ENCODE peak calls at places on chromosome 1, in five cellular contexts. L, Z, G, W and A are unnamed samples.

GRCh38 chr1:214551436-214552173 is at the start of gene PTPN14:
- DNase-seq in L (peak; percentile 97), Z (peak; percentile 90), G (peak; percentile 97), W (no peak), A (peak; percentile 81)

GRCh38 chr1:99643021-99643779 is 2.7 kb upstream of the PALMD start:
- DNase-seq in L (no peak), Z (no peak), G (peak; percentile 65), W (no peak), A (no peak)

GRCh38 chr1:106754957-106755356 is 301.5 kb upstream of the PRMT6 start:
- DNase-seq in L (no peak), Z (no peak), G (no peak), W (no peak), A (no peak)

GRCh38 chr1:234863596-234863995 is 253.6 kb upstream of the IRF2BP2 start:
- DNase-seq in L (no peak), Z (no peak), G (peak; percentile 66), W (no peak), A (peak; percentile 45)

GRCh38 chr1:226211181-226211580 is 12.3 kb upstream of the MIXL1 start:
- DNase-seq in L (no peak), Z (no peak), G (no peak), W (no peak), A (no peak)

GRCh38 chr1:6241107-6241886 is 2.7 kb upstream of the HES3 start:
- DNase-seq in L (no peak), Z (no peak), G (no peak), W (no peak), A (no peak)

GRCh38 chr1:96520542-96520941 is 201.0 kb upstream of the PTBP2 start:
- DNase-seq in L (no peak), Z (no peak), G (peak; percentile 53), W (no peak), A (no peak)

GRCh38 chr1:20212685-20213331 is 26.5 kb upstream of the PLA2G2C start:
- DNase-seq in L (peak; percentile 72), Z (peak; percentile 48), G (peak; percentile 41), W (no peak), A (peak; percentile 75)

GRCh38 chr1:184296466-184297243 is 90.2 kb upstream of the C1orf21 start:
- DNase-seq in L (no peak), Z (peak; percentile 92), G (peak; percentile 94), W (no peak), A (peak; percentile 63)

GRCh38 chr1:92961131-92961895 is at the start of gene DIPK1A:
- DNase-seq in L (peak; percentile 83), Z (peak; percentile 79), G (peak; percentile 77), W (no peak), A (peak; percentile 67)

GRCh38 chr1:246110343-246111219 is 396.5 kb downstream of the SMYD3 start:
- DNase-seq in L (peak; percentile 92), Z (no peak), G (no peak), W (no peak), A (no peak)

GRCh38 chr1:54549181-54549924 is 1.3 kb downstream of the ACOT11 start:
- DNase-seq in L (peak; percentile 32), Z (peak; percentile 50), G (no peak), W (no peak), A (no peak)

GRCh38 chr1:183106746-183107145 is 79.3 kb upstream of the LAMC2 start:
- DNase-seq in L (peak; percentile 54), Z (no peak), G (no peak), W (no peak), A (no peak)

GRCh38 chr1:93575586-93576271 is 105.9 kb downstream of the BCAR3 start:
- DNase-seq in L (no peak), Z (peak; percentile 9), G (peak; percentile 32), W (no peak), A (no peak)

GRCh38 chr1:6162773-6163172 is 17.3 kb downstream of the CHD5 start:
- DNase-seq in L (no peak), Z (no peak), G (no peak), W (no peak), A (no peak)

GRCh38 chr1:186872356-186872755 is 43.6 kb downstream of the PLA2G4A start:
- DNase-seq in L (no peak), Z (no peak), G (no peak), W (no peak), A (no peak)

GRCh38 chr1:223845810-223846667 is at the start of gene TP53BP2:
- DNase-seq in L (peak; percentile 91), Z (peak; percentile 90), G (peak; percentile 89), W (no peak), A (peak; percentile 87)

GRCh38 chr1:204507317-204508105 is 8.7 kb upstream of the MDM4 start:
- DNase-seq in L (peak; percentile 69), Z (no peak), G (peak; percentile 57), W (no peak), A (peak; percentile 26)

GRCh38 chr1:218565333-218565732 is 220.2 kb downstream of the TGFB2 start:
- DNase-seq in L (no peak), Z (no peak), G (no peak), W (no peak), A (no peak)

GRCh38 chr1:33248244-33248643 is 8.0 kb upstream of the ZNF362 start:
- DNase-seq in L (no peak), Z (no peak), G (no peak), W (no peak), A (no peak)

GRCh38 chr1:176903474-176903873 is 261.0 kb downstream of the ASTN1 start:
- DNase-seq in L (no peak), Z (no peak), G (peak; percentile 2), W (no peak), A (no peak)

GRCh38 chr1:167594827-167595226 is 35.2 kb upstream of the RCSD1 start:
- DNase-seq in L (no peak), Z (no peak), G (no peak), W (no peak), A (no peak)

GRCh38 chr1:213019450-213019849 is 3.8 kb upstream of the ANGEL2 start:
- DNase-seq in L (no peak), Z (no peak), G (no peak), W (no peak), A (no peak)

GRCh38 chr1:3552751-3553150 is 58.6 kb downstream of the MEGF6 start:
- DNase-seq in L (no peak), Z (no peak), G (no peak), W (no peak), A (no peak)

GRCh38 chr1:203559523-203559922 is 65.6 kb downstream of the OPTC start:
- DNase-seq in L (peak; percentile 71), Z (no peak), G (peak; percentile 58), W (no peak), A (no peak)

GRCh38 chr1:232142403-232143314 is 487.3 kb downstream of the SIPA1L2 start:
- DNase-seq in L (peak; percentile 85), Z (no peak), G (peak; percentile 98), W (no peak), A (no peak)

GRCh38 chr1:194476351-194476750 is 1289.9 kb upstream of the B3GALT2 start:
- DNase-seq in L (no peak), Z (no peak), G (no peak), W (no peak), A (no peak)

DNA sequence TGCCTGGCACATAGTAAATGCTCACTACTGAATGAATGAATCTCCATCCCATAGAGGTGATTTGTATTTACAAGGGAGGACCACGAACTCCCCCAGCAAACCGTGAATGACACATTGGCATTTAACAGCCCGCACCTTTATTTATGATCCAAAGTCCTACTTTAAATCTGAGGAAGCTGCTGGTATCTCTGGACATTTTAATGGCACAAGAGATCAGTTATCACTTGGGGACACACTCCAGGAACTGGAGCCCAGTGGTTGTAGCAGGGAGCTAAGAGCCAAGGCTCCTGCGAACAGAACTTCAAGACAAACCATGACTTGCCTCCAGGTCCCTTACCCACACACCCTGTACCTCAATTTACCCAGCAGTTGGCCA is 1.2 kb downstream of the CTNNBIP1 start:
- DNase-seq in L (no peak), Z (no peak), G (no peak), W (no peak), A (peak; percentile 81)
- H3K4me3 ChIP-seq in L (peak overlapping the region; percentile 81), Z (peak overlapping the region; percentile 97), G (peak overlapping the region; percentile 74), W (peak overlapping the region; percentile 87), A (no peak overlapping the region)

DNA sequence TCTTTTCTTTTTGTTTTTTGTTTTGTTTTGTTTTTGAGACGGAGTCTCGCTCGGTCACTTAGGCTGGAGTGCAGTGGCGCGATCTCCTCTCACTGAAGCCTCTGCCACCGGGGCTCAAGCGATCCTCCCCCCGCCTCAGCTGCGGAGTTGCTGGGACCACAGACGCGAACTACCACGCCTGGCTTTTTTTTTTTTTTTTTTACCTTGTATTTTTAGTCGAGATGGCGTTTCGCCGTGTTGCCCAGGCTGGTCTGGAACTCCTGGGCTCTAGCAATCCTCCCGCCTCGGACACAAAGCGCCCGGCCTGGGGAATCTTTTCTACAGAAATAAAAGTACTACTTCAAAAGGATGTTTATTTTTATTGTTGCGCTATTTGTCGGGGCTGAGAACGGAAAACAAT is 1.1 kb upstream of the SETDB1 start:
- DNase-seq in L (no peak), Z (no peak), G (no peak), W (no peak), A (peak; percentile 10)
- H3K4me3 ChIP-seq in L (no peak overlapping the region), Z (peak overlapping the region; percentile 86), G (no peak overlapping the region), W (peak overlapping the region; percentile 46), A (peak overlapping the region; percentile 78)

GRCh38 chr1:112748396-112748795 is 33.3 kb upstream of the PPM1J start:
- DNase-seq in L (no peak), Z (no peak), G (no peak), W (no peak), A (no peak)

GRCh38 chr1:112743174-112744018 is 28.3 kb upstream of the PPM1J start:
- DNase-seq in L (no peak), Z (no peak), G (no peak), W (no peak), A (no peak)

DNA sequence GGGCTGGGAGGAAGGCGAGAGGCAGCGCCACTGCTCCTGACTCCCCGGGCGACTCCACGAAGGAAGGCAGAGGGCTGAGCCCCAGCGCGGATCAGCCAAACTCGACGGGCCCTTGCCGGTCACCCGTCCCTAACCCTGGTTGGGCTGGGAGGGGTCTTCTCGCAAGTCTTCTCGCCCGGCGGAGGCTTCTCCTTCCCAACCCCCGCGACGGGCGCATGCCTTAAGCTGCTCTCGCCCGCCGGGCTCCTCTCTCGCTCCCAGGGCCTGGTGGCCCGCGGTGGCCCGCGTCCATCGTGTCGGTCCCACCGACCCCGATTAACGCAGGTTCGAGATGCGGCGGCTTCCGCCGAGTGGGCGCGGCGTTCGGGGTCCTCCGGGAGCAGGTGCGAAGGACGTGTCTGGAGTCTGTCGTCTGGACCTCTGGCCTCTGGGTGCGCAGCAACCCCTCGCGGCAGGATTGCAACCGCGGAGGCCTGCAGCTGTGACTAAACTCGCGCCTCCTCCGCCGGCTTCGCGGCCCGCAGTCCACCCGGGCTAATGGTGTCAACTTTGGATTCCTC is 29.0 kb upstream of the PPM1J start:
- DNase-seq in L (no peak), Z (no peak), G (peak; percentile 47), W (no peak), A (peak; percentile 23)
- H3K4me3 ChIP-seq in L (no peak overlapping the region), Z (peak overlapping the region; percentile 49), G (peak overlapping the region; percentile 24), W (no peak overlapping the region), A (peak overlapping the region; percentile 26)

GRCh38 chr1:1432951-1433803 is 2.3 kb upstream of the VWA1 start:
- DNase-seq in L (peak; percentile 42), Z (peak; percentile 74), G (no peak), W (no peak), A (peak; percentile 81)
- H3K4me3 ChIP-seq in L (no peak overlapping the region), Z (peak overlapping the region; percentile 71), G (no peak overlapping the region), W (peak overlapping the region; percentile 8), A (no peak overlapping the region)